ENCODE peak calls at places on chromosomes 5 and 9, in five cellular contexts. I is MM.1S, M is GM23338, F is hepatocyte, L is neural progenitor cell. K is an unnamed sample.

GRCh38 chr5:100757618-100758017 is 145.5 kb downstream of the ST8SIA4 start:
- DNase-seq in I (no peak), M (peak; percentile 13), F (no peak), L (no peak), K (no peak)

GRCh38 chr5:143074414-143074996 is 304.3 kb downstream of the ARHGAP26 start:
- DNase-seq in I (no peak), M (no peak), F (no peak), L (no peak), K (no peak)

GRCh38 chr9:113828211-113828610 is 47.9 kb upstream of the ZNF618 start:
- DNase-seq in I (no peak), M (no peak), F (no peak), L (no peak), K (peak; percentile 9)

GRCh38 chr9:71780953-71781352 is 12.6 kb upstream of the CEMIP2 start:
- DNase-seq in I (no peak), M (no peak), F (no peak), L (no peak), K (no peak)

GRCh38 chr5:157828031-157828948 is 30.7 kb downstream of the CLINT1 start:
- DNase-seq in I (peak; percentile 66), M (no peak), F (no peak), L (no peak), K (no peak)

GRCh38 chr5:127923804-127924570 is 159.6 kb upstream of the SLC12A2 start:
- DNase-seq in I (no peak), M (no peak), F (no peak), L (no peak), K (no peak)

GRCh38 chr5:134383980-134384697 is 12.8 kb downstream of the UBE2B start:
- DNase-seq in I (no peak), M (no peak), F (no peak), L (no peak), K (no peak)

GRCh38 chr5:179285236-179285635 is 60.0 kb downstream of the ADAMTS2 start:
- DNase-seq in I (no peak), M (no peak), F (no peak), L (no peak), K (no peak)

GRCh38 chr5:138702827-138703194 is 50.4 kb upstream of the CTNNA1 start:
- DNase-seq in I (no peak), M (no peak), F (no peak), L (no peak), K (no peak)

GRCh38 chr9:17315341-17315740 is 180.5 kb downstream of the CNTLN start:
- DNase-seq in I (no peak), M (no peak), F (no peak), L (no peak), K (no peak)

GRCh38 chr9:104808030-104808614 is 44.2 kb downstream of the NIPSNAP3B start:
- DNase-seq in I (no peak), M (peak; percentile 71), F (peak; percentile 32), L (peak; percentile 40), K (peak; percentile 83)

DNA sequence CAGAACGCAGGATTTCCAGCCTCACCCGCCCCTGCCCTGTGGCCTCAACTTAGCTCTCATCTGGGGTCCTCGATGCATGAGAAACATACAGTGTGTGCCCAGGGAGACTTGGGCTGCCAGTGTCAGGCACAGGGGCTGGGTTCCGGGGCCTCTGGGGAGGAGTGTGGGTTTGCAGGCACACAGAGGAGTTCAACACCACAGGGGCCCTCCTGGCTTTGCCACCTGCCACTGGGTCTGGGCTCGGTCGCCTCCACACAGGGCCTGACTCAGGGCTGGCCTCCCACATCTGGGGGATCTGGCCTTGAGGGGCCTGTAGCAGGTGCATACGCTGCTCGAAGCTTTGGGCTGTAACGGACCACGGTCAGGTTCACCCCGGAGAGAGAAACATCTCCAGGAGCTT is 111.6 kb downstream of the COL5A1 start:
- DNase-seq in I (no peak), M (no peak), F (no peak), L (no peak), K (no peak)
- H3K79me2 ChIP-seq in I (no peaks in the 10 kb centered on the region), M (no peaks in the 10 kb centered on the region), F (no peaks in the 10 kb centered on the region), L (no peaks in the 10 kb centered on the region), K (peaks cover 65% of the 10 kb centered on the region)

DNA sequence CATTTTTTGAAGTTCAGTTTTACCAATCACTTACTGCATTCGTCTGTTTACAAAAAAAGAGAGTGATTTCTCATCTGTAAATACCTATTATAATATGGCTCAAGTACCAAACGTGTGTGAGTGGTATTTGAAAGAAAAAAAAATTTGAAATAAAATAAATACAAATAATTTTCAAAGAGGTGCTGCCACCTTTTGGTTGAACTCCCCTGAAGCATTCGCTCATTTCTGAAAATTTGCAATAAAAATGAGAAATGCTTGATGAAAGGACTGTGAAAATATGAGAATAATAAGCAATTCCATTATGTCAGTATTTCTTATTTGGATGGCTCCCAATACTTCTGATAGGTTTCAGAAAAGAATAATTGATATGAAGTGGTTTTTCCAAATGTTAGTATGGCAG is 409.9 kb downstream of the CTNND2 start:
- DNase-seq in I (no peak), M (no peak), F (no peak), L (no peak), K (peak; percentile 31)
- TF ChIP-seq EZH2phosphoT487 in I (no peak), M (no peak), F (no peak), L (no peak), K (no peak)

GRCh38 chr5:56839062-56839461 is 23.7 kb downstream of the MAP3K1 start:
- DNase-seq in I (no peak), M (no peak), F (no peak), L (no peak), K (no peak)

GRCh38 chr5:56838409-56839039 is 23.2 kb downstream of the MAP3K1 start:
- DNase-seq in I (peak; percentile 74), M (peak; percentile 60), F (peak; percentile 47), L (peak; percentile 65), K (peak; percentile 76)

GRCh38 chr5:56837956-56838355 is 22.6 kb downstream of the MAP3K1 start:
- DNase-seq in I (no peak), M (no peak), F (no peak), L (no peak), K (no peak)

GRCh38 chr5:56840597-56840996 is 25.2 kb downstream of the MAP3K1 start:
- DNase-seq in I (peak; percentile 87), M (no peak), F (no peak), L (no peak), K (no peak)

GRCh38 chr5:56837386-56837785 is 22.0 kb downstream of the MAP3K1 start:
- DNase-seq in I (no peak), M (no peak), F (no peak), L (no peak), K (no peak)
- H3K79me2 ChIP-seq in I (peaks cover 98% of the 10 kb centered on the region), M (peaks cover 85% of the 10 kb centered on the region), F (peaks cover 98% of the 10 kb centered on the region), L (peaks cover 81% of the 10 kb centered on the region), K (peaks cover 94% of the 10 kb centered on the region)

GRCh38 chr9:88447431-88447830 is 59.2 kb downstream of the SPIN1 start:
- DNase-seq in I (no peak), M (no peak), F (no peak), L (no peak), K (no peak)
- TF ChIP-seq EZH2phosphoT487 in I (no peak), M (no peak), F (no peak), L (no peak), K (no peak)

DNA sequence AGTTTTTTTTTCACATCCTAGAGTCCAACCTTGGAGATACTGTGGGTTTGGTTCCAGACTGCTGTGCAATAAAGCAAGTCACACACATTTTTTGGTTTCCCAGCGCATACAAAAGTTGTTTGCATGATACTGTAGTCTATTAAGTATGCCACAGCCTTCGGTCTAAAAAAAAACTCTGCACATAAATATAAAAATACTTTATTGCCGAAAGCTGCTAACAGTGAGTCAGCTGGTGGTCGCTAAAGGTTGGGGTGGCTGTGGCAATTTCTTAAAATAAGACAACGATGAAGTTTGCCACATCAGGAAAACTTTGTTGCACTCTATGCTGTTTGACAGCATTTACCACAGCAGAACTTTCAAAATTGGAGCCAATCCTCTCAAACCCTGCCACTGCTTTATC is 37.4 kb downstream of the UBQLN1 start:
- DNase-seq in I (no peak), M (no peak), F (no peak), L (no peak), K (no peak)
- H3K79me2 ChIP-seq in I (peaks cover 58% of the 10 kb centered on the region), M (peaks cover 39% of the 10 kb centered on the region), F (peaks cover 51% of the 10 kb centered on the region), L (peaks cover 17% of the 10 kb centered on the region), K (peaks cover 100% of the 10 kb centered on the region)

GRCh38 chr5:50768650-50769049 is 102.2 kb downstream of the PARP8 start:
- DNase-seq in I (no peak), M (no peak), F (no peak), L (no peak), K (no peak)

GRCh38 chr5:50766967-50767366 is 100.5 kb downstream of the PARP8 start:
- DNase-seq in I (no peak), M (no peak), F (no peak), L (no peak), K (no peak)

GRCh38 chr5:50766462-50766861 is 100.0 kb downstream of the PARP8 start:
- DNase-seq in I (no peak), M (no peak), F (no peak), L (no peak), K (peak; percentile 30)

GRCh38 chr5:50766042-50766441 is 99.6 kb downstream of the PARP8 start:
- DNase-seq in I (no peak), M (no peak), F (no peak), L (no peak), K (peak; percentile 7)

DNA sequence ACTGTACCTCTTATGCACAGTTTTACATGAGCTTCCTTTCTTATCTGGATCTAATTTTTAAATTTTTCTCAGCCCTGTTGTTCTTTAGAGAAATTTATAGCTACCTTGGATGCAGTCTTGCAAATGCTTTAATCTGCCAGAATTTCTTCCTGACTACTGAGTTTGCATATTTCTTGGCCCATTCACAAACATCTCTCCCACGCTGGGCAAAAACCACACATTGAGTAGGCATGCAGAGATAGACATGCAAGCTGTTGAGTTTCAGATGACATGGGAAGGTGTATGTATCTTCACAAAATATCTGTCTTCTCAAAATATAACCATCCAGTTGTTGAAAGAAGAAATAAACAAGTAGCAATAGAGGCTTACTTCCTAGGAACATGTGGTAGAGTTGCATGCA is 101.2 kb downstream of the PARP8 start:
- DNase-seq in I (no peak), M (no peak), F (no peak), L (no peak), K (peak; percentile 60)
- TF ChIP-seq EZH2phosphoT487 in I (no peak), M (no peak), F (no peak), L (no peak), K (no peak)